ENCODE peak calls at places on chromosomes 7 and 10, in six cellular contexts. Q is HFFc6, S is LoVo, V is mesenteric fat pad, J is hepatocyte, D is K562. H is an unnamed sample.

GRCh38 chr10:47361293-47361692 is 13.1 kb downstream of the RBP3 start:
- DNase-seq in Q (peak; percentile 14), S (no peak), V (peak; percentile 87), J (peak; percentile 58), D (peak; percentile 89), H (no peak)

GRCh38 chr7:117072620-117073118 is 119.4 kb downstream of the ST7 start:
- DNase-seq in Q (no peak), S (no peak), V (no peak), J (no peak), D (no peak), H (no peak)

GRCh38 chr7:27953361-27953760 is 213.4 kb downstream of the TAX1BP1 start:
- DNase-seq in Q (no peak), S (no peak), V (no peak), J (no peak), D (no peak), H (no peak)

GRCh38 chr7:27723086-27723485 is 16.9 kb upstream of the TAX1BP1 start:
- DNase-seq in Q (no peak), S (no peak), V (no peak), J (no peak), D (no peak), H (no peak)

GRCh38 chr10:126561499-126562208 is 108.8 kb downstream of the C10orf90 start:
- DNase-seq in Q (no peak), S (no peak), V (no peak), J (no peak), D (no peak), H (no peak)

GRCh38 chr10:58319599-58319998 is 15.2 kb upstream of the UBE2D1 start:
- DNase-seq in Q (no peak), S (no peak), V (no peak), J (no peak), D (no peak), H (no peak)

GRCh38 chr7:2290877-2291276 is 23.4 kb downstream of the SNX8 start:
- DNase-seq in Q (no peak), S (no peak), V (no peak), J (no peak), D (no peak), H (no peak)

GRCh38 chr10:86327954-86328705 is 38.5 kb downstream of the GRID1 start:
- DNase-seq in Q (no peak), S (no peak), V (no peak), J (no peak), D (no peak), H (no peak)

GRCh38 chr10:112094984-112095383 is 88.6 kb downstream of the GPAM start:
- DNase-seq in Q (no peak), S (no peak), V (no peak), J (no peak), D (no peak), H (no peak)

GRCh38 chr10:122290334-122290733 is 19.2 kb downstream of the BTBD16 start:
- DNase-seq in Q (no peak), S (no peak), V (no peak), J (no peak), D (no peak), H (no peak)

GRCh38 chr10:1939016-1939415 is 201.7 kb upstream of the ADARB2 start:
- DNase-seq in Q (no peak), S (no peak), V (no peak), J (no peak), D (no peak), H (peak; percentile 84)

GRCh38 chr7:90238017-90238416 is 7.0 kb upstream of the CFAP69 start:
- DNase-seq in Q (no peak), S (no peak), V (no peak), J (no peak), D (no peak), H (no peak)

GRCh38 chr7:618539-619355 is 99.1 kb upstream of the PDGFA start:
- DNase-seq in Q (no peak), S (no peak), V (no peak), J (peak; percentile 55), D (no peak), H (no peak)

GRCh38 chr7:151337346-151337745 is 4.3 kb upstream of the NUB1 start:
- DNase-seq in Q (no peak), S (no peak), V (no peak), J (no peak), D (no peak), H (no peak)

GRCh38 chr10:33215154-33215553 is 119.3 kb downstream of the NRP1 start:
- DNase-seq in Q (peak; percentile 76), S (no peak), V (no peak), J (peak; percentile 54), D (no peak), H (no peak)

GRCh38 chr10:88095291-88095721 is 231.9 kb downstream of the PTEN start:
- DNase-seq in Q (peak; percentile 78), S (no peak), V (no peak), J (peak; percentile 46), D (no peak), H (no peak)

GRCh38 chr10:43044444-43045245 is 32.2 kb upstream of the RET start:
- DNase-seq in Q (no peak), S (no peak), V (peak; percentile 55), J (no peak), D (no peak), H (no peak)

GRCh38 chr10:70617798-70618568 is 15.4 kb upstream of the PRF1 start:
- DNase-seq in Q (no peak), S (no peak), V (no peak), J (no peak), D (no peak), H (no peak)

GRCh38 chr7:44461387-44461786 is 29.1 kb downstream of the NUDCD3 start:
- DNase-seq in Q (peak; percentile 73), S (no peak), V (no peak), J (no peak), D (no peak), H (no peak)

GRCh38 chr7:24221500-24221899 is 62.5 kb upstream of the NPY start:
- DNase-seq in Q (no peak), S (no peak), V (no peak), J (no peak), D (no peak), H (no peak)

GRCh38 chr10:33129987-33130386 is 172.0 kb upstream of the ITGB1 start:
- DNase-seq in Q (peak; percentile 6), S (no peak), V (no peak), J (no peak), D (no peak), H (no peak)

GRCh38 chr7:129780257-129781127 is 169.0 kb downstream of the NRF1 start:
- DNase-seq in Q (no peak), S (peak; percentile 98), V (no peak), J (peak; percentile 92), D (peak; percentile 78), H (peak; percentile 55)

GRCh38 chr10:133087679-133088523 is at the start of gene ADGRA1:
- DNase-seq in Q (no peak), S (no peak), V (no peak), J (peak; percentile 61), D (peak; percentile 20), H (no peak)

GRCh38 chr7:48108959-48109847 is 20.1 kb downstream of the UPP1 start:
- DNase-seq in Q (no peak), S (no peak), V (no peak), J (no peak), D (no peak), H (no peak)

GRCh38 chr7:130961128-130961601 is 227.2 kb upstream of the KLF14 start:
- DNase-seq in Q (no peak), S (peak; percentile 86), V (no peak), J (no peak), D (no peak), H (peak; percentile 23)

GRCh38 chr7:665751-666453 is 60.6 kb upstream of the DNAAF5 start:
- DNase-seq in Q (no peak), S (no peak), V (no peak), J (no peak), D (no peak), H (no peak)

GRCh38 chr10:35194906-35195305 is 68.3 kb downstream of the CREM start:
- DNase-seq in Q (peak; percentile 52), S (no peak), V (no peak), J (peak; percentile 38), D (peak; percentile 52), H (peak; percentile 67)

H was measured in naive B cell.